ENCODE peak calls at places on chromosomes 13 and 19, in four cellular contexts. One of them, this sample, is unnamed. For H3K4me1, the result is how much of the 10 kb centered on the place peaks cover.

GRCh38 chr19:13294812-13295567 is 144.8 kb downstream of the IER2 start:
- DNase-seq in K562: no peak
- DNase-seq in HepG2: no peak
- DNase-seq in HCT116: no peak
- DNase-seq in this sample: no peak

GRCh38 chr13:91372813-91373420 is 25.4 kb downstream of the MIR17HG start:
- DNase-seq in K562: no peak
- DNase-seq in HepG2: peak
- DNase-seq in HCT116: no peak
- DNase-seq in this sample: no peak

GRCh38 chr19:33194527-33194883 is 375 bp downstream of the LRP3 start:
- DNase-seq in K562: no peak
- DNase-seq in HepG2: no peak
- DNase-seq in HCT116: no peak
- DNase-seq in this sample: no peak

GRCh38 chr13:76632388-76633044 is 253.7 kb downstream of the KCTD12 start:
- DNase-seq in K562: no peak
- DNase-seq in HepG2: no peak
- DNase-seq in HCT116: no peak
- DNase-seq in this sample: no peak

GRCh38 chr13:30345426-30346100 is 38.2 kb upstream of the KATNAL1 start:
- DNase-seq in K562: no peak
- DNase-seq in HepG2: no peak
- DNase-seq in HCT116: no peak
- DNase-seq in this sample: no peak

GRCh38 chr13:50344717-50345116 is 329.5 kb downstream of the KCNRG start:
- DNase-seq in K562: no peak
- DNase-seq in HepG2: no peak
- DNase-seq in HCT116: no peak
- DNase-seq in this sample: no peak

GRCh38 chr13:26442541-26442940 is 114.9 kb upstream of the WASF3 start:
- DNase-seq in K562: no peak
- DNase-seq in HepG2: no peak
- DNase-seq in HCT116: no peak
- DNase-seq in this sample: no peak

GRCh38 chr13:63012016-63012415 is 1596.4 kb upstream of the PCDH20 start:
- DNase-seq in K562: no peak
- DNase-seq in HepG2: no peak
- DNase-seq in HCT116: no peak
- DNase-seq in this sample: no peak

GRCh38 chr19:43620061-43621001 is 902 bp upstream of the ZNF428 start:
- DNase-seq in K562: peak
- DNase-seq in HepG2: no peak
- DNase-seq in HCT116: no peak
- DNase-seq in this sample: no peak

GRCh38 chr19:21463449-21464105 is 41.8 kb upstream of the ZNF429 start:
- DNase-seq in K562: peak
- DNase-seq in HepG2: no peak
- DNase-seq in HCT116: no peak
- DNase-seq in this sample: peak

GRCh38 chr19:1309977-1310852 is 24.5 kb downstream of the EFNA2 start:
- DNase-seq in K562: no peak
- DNase-seq in HepG2: no peak
- DNase-seq in HCT116: no peak
- DNase-seq in this sample: no peak

GRCh38 chr13:99829593-99830239 is 141.9 kb downstream of the ZIC5 start:
- DNase-seq in K562: no peak
- DNase-seq in HepG2: peak
- DNase-seq in HCT116: no peak
- DNase-seq in this sample: no peak

GRCh38 chr19:1097810-1098176 is 2.6 kb upstream of the POLR2E start:
- DNase-seq in K562: no peak
- DNase-seq in HepG2: peak
- DNase-seq in HCT116: no peak
- DNase-seq in this sample: no peak

GRCh38 chr19:37691881-37692504 is 27.6 kb downstream of the ZNF607 start:
- DNase-seq in K562: peak
- DNase-seq in HepG2: peak
- DNase-seq in HCT116: no peak
- DNase-seq in this sample: no peak

GRCh38 chr13:31485651-31486051 is 253.7 kb upstream of the RXFP2 start:
- DNase-seq in K562: no peak
- DNase-seq in HepG2: no peak
- DNase-seq in HCT116: no peak
- DNase-seq in this sample: no peak

GRCh38 chr13:31485183-31485582 is 254.1 kb upstream of the RXFP2 start:
- DNase-seq in K562: no peak
- DNase-seq in HepG2: no peak
- DNase-seq in HCT116: no peak
- DNase-seq in this sample: no peak
- TF ChIP-seq TCF7L2 in K562: no peak
- TF ChIP-seq TCF7L2 in HepG2: no peak
- TF ChIP-seq TCF7L2 in HCT116: no peak
- TF ChIP-seq TCF7L2 in this sample: no peak

GRCh38 chr13:113800576-113800926 is 41.5 kb downstream of the TMEM255B start:
- DNase-seq in K562: no peak
- DNase-seq in HepG2: no peak
- DNase-seq in HCT116: no peak
- DNase-seq in this sample: no peak
- H3K4me1 ChIP-seq in K562: under half
- H3K4me1 ChIP-seq in HepG2: under half
- H3K4me1 ChIP-seq in HCT116: under half
- H3K4me1 ChIP-seq in this sample: under half

GRCh38 chr13:83883061-83883523 is 818 bp upstream of the SLITRK1 start:
- DNase-seq in K562: no peak
- DNase-seq in HepG2: no peak
- DNase-seq in HCT116: no peak
- DNase-seq in this sample: no peak
- TF ChIP-seq TCF7L2 in K562: no peak
- TF ChIP-seq TCF7L2 in HepG2: no peak
- TF ChIP-seq TCF7L2 in HCT116: no peak
- TF ChIP-seq TCF7L2 in this sample: no peak

GRCh38 chr19:34259367-34259865 is 5.1 kb downstream of the GARRE1 start:
- DNase-seq in K562: no peak
- DNase-seq in HepG2: no peak
- DNase-seq in HCT116: no peak
- DNase-seq in this sample: no peak
- H3K4me1 ChIP-seq in K562: under half
- H3K4me1 ChIP-seq in HepG2: half or more
- H3K4me1 ChIP-seq in HCT116: under half
- H3K4me1 ChIP-seq in this sample: under half

GRCh38 chr13:38538412-38538811 is 148.5 kb upstream of the FREM2 start:
- DNase-seq in K562: no peak
- DNase-seq in HepG2: no peak
- DNase-seq in HCT116: no peak
- DNase-seq in this sample: no peak
- TF ChIP-seq TCF7L2 in K562: no peak
- TF ChIP-seq TCF7L2 in HepG2: no peak
- TF ChIP-seq TCF7L2 in HCT116: no peak
- TF ChIP-seq TCF7L2 in this sample: no peak

This sample was measured in Panc1.